ENCODE peak calls at places on chromosome 17, in eight cellular contexts. F is lower leg skin, G is astrocyte of the cerebellum, H is brain microvascular endothelial cell, W is heart left ventricle, U is bronchial epithelial cell, X is AG10803, B is neural progenitor cell. C is an unnamed sample.

GRCh38 chr17:38469875-38470274 is 41.6 kb downstream of the ARHGAP23 start:
- DNase-seq in F (no peak), G (peak), H (peak), W (no peak), U (no peak), X (peak), B (no peak), C (peak)

GRCh38 chr17:43714338-43715149 is 44.0 kb downstream of the SOST start:
- DNase-seq in F (no peak), G (no peak), H (no peak), W (no peak), U (peak), X (peak), B (no peak), C (no peak)

GRCh38 chr17:82257473-82257872 is 16.0 kb downstream of the CSNK1D start:
- DNase-seq in F (no peak), G (no peak), H (peak), W (no peak), U (peak), X (no peak), B (peak), C (no peak)

GRCh38 chr17:16929281-16929680 is 42.6 kb downstream of the TNFRSF13B start:
- DNase-seq in F (no peak), G (no peak), H (no peak), W (no peak), U (no peak), X (no peak), B (no peak), C (no peak)

GRCh38 chr17:82177761-82178498 is 34.7 kb downstream of the CCDC57 start:
- DNase-seq in F (no peak), G (no peak), H (no peak), W (no peak), U (no peak), X (no peak), B (no peak), C (no peak)

GRCh38 chr17:54941285-54941684 is 27.2 kb downstream of the COX11 start:
- DNase-seq in F (no peak), G (no peak), H (no peak), W (no peak), U (no peak), X (no peak), B (no peak), C (no peak)

GRCh38 chr17:29613371-29613837 is 9.3 kb downstream of the CORO6 start:
- DNase-seq in F (peak), G (peak), H (peak), W (peak), U (peak), X (peak), B (peak), C (peak)

GRCh38 chr17:66021757-66022156 is 170.2 kb downstream of the CEP112 start:
- DNase-seq in F (no peak), G (no peak), H (no peak), W (no peak), U (no peak), X (no peak), B (no peak), C (no peak)

GRCh38 chr17:44324092-44324570 is 492 bp downstream of the SLC25A39 start:
- DNase-seq in F (peak), G (no peak), H (no peak), W (no peak), U (no peak), X (no peak), B (peak), C (no peak)

GRCh38 chr17:40827746-40828453 is 5.5 kb upstream of the KRT10 start:
- DNase-seq in F (no peak), G (no peak), H (peak), W (no peak), U (no peak), X (no peak), B (no peak), C (peak)

GRCh38 chr17:76547183-76547641 is 7.4 kb downstream of the PRCD start:
- DNase-seq in F (peak), G (no peak), H (peak), W (peak), U (peak), X (peak), B (peak), C (peak)

GRCh38 chr17:80822700-80823410 is 168.8 kb upstream of the CHMP6 start:
- DNase-seq in F (no peak), G (no peak), H (no peak), W (no peak), U (no peak), X (no peak), B (no peak), C (no peak)

GRCh38 chr17:15436399-15437369 is 30.7 kb downstream of the CDRT4 start:
- DNase-seq in F (peak), G (no peak), H (no peak), W (peak), U (peak), X (peak), B (no peak), C (peak)
- TF ChIP-seq CTCF in F (no peak), G (peak), H (peak), W (peak), U (no peak), X (peak), B (peak), C (peak)

GRCh38 chr17:48559609-48560451 is 14.9 kb upstream of the HOXB2 start:
- DNase-seq in F (no peak), G (no peak), H (no peak), W (no peak), U (no peak), X (no peak), B (no peak), C (peak)
- H3K4me3 ChIP-seq in F (no peak), G (peak), H (no peak), W (no peak), U (no peak), X (no peak), B (no peak), C (peak)

GRCh38 chr17:20085283-20085875 is 76.2 kb downstream of the SPECC1 start:
- DNase-seq in F (no peak), G (peak), H (no peak), W (no peak), U (no peak), X (peak), B (peak), C (peak)
- TF ChIP-seq CTCF in F (no peak), G (no peak), H (no peak), W (no peak), U (no peak), X (no peak), B (peak), C (no peak)

GRCh38 chr17:79575229-79575628 is 35.6 kb downstream of the RBFOX3 start:
- DNase-seq in F (no peak), G (no peak), H (no peak), W (no peak), U (no peak), X (no peak), B (no peak), C (no peak)
- H3K4me3 ChIP-seq in F (no peak), G (no peak), H (no peak), W (no peak), U (no peak), X (no peak), B (no peak), C (no peak)

DNA sequence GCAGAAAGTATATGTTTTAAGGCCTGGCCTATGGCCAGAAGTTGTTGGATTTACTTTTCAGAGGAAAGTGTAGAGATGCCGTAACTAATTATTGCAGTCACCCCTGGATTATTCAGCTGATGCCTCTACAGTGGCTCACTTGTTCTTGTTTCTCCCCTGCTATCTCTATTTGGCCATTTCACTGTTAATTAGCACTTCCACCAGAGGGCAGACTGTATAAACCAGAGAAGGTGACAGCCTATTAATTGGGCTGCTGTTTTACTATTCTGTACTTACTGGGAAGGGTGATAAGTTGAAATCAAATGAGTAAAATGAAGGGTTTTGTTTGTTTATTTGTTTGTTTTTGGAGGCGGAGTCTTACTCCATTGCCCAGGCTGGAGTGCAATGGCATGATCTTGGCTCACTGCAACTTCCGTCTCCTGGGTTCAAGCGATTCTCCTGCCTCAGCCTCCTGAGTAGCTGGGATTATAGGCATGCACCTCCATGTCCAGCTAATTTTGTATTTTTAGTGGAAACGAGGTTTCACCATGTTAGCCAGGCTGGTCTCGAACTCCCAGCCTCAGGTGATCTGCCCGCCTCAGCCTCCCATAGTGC is 66.0 kb downstream of the CDK12 start:
- DNase-seq in F (no peak), G (no peak), H (peak), W (no peak), U (peak), X (peak), B (peak), C (peak)
- TF ChIP-seq CTCF in F (no peak), G (peak), H (peak), W (peak), U (peak), X (peak), B (peak), C (peak)

GRCh38 chr17:27378482-27379200 is 77.6 kb upstream of the KSR1 start:
- DNase-seq in F (peak), G (no peak), H (no peak), W (no peak), U (no peak), X (no peak), B (no peak), C (no peak)
- H3K4me3 ChIP-seq in F (no peak), G (no peak), H (no peak), W (no peak), U (no peak), X (no peak), B (no peak), C (no peak)

GRCh38 chr17:5236871-5237540 is 2.3 kb upstream of the SCIMP start:
- DNase-seq in F (no peak), G (no peak), H (no peak), W (no peak), U (no peak), X (no peak), B (no peak), C (no peak)
- TF ChIP-seq CTCF in F (no peak), G (no peak), H (no peak), W (no peak), U (no peak), X (no peak), B (no peak), C (no peak)

DNA sequence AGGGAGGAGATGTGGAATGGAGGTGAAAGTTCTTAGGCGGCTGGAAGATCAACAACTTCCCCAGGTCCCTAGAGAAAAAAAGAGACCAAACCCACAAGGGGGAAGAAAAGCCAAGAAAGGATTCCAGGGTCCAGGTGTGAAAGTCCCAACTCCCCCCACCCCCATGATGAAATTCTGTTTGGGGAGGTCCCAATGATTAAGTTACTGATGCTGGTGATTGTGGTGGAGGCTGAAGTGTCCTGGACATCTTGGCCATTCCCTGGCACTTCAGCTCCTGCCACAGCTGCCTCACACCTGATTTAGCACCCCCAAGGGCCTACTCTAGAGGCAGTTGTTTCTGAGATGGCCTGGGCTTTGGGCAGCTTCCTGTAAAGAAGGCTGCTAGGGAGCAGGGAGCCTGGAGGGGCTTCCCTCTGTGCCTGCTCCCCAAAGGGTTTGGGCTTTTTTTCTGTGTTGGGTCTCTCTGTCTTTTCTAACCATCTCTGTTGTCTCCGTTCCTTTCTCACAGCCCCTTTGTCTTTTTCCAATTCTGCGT is 13.1 kb downstream of the HOXB4 start:
- DNase-seq in F (no peak), G (no peak), H (no peak), W (no peak), U (no peak), X (no peak), B (no peak), C (no peak)
- H3K4me3 ChIP-seq in F (no peak), G (peak), H (peak), W (no peak), U (no peak), X (peak), B (no peak), C (peak)

GRCh38 chr17:78407387-78407990 is 29.0 kb downstream of the PGS1 start:
- DNase-seq in F (no peak), G (no peak), H (no peak), W (no peak), U (peak), X (no peak), B (no peak), C (no peak)
- TF ChIP-seq CTCF in F (no peak), G (no peak), H (no peak), W (no peak), U (no peak), X (no peak), B (no peak), C (no peak)

GRCh38 chr17:705863-706262 is 8.8 kb downstream of the VPS53 start:
- DNase-seq in F (no peak), G (no peak), H (no peak), W (peak), U (no peak), X (no peak), B (no peak), C (no peak)
- H3K4me3 ChIP-seq in F (no peak), G (no peak), H (no peak), W (no peak), U (no peak), X (no peak), B (no peak), C (no peak)

C was measured in fibroblast of the aortic adventitia.